ENCODE peak calls at places on chromosomes 1 and 21, in six cellular contexts. One of them, this sample, is unnamed.
A peak's percentile ranks its signal among the peaks of the same experiment; 100 is the strongest.

GRCh38 chr1:247110627-247111258 is 6.6 kb upstream of the ZNF669 start:
- ATAC-seq in psoas muscle: no peak
- ATAC-seq in activated CD4-positive, alpha-beta T cell treated with anti-CD3 and anti-CD28 coated beads for 36 hours: peak; percentile 71
- ATAC-seq in WTC11: peak; percentile 7
- ATAC-seq in left lung: no peak
- ATAC-seq in SK-N-SH treated with all-trans-retinoic acid at 6 μM for 48 hours: no peak
- ATAC-seq in this sample: peak; percentile 36

GRCh38 chr1:192475970-192476369 is 99.6 kb upstream of the RGS1 start:
- ATAC-seq in psoas muscle: no peak
- ATAC-seq in activated CD4-positive, alpha-beta T cell treated with anti-CD3 and anti-CD28 coated beads for 36 hours: no peak
- ATAC-seq in WTC11: no peak
- ATAC-seq in left lung: no peak
- ATAC-seq in SK-N-SH treated with all-trans-retinoic acid at 6 μM for 48 hours: no peak
- ATAC-seq in this sample: no peak

GRCh38 chr1:158933621-158934020 is 2.3 kb downstream of the PYHIN1 start:
- ATAC-seq in psoas muscle: no peak
- ATAC-seq in activated CD4-positive, alpha-beta T cell treated with anti-CD3 and anti-CD28 coated beads for 36 hours: peak; percentile 47
- ATAC-seq in WTC11: no peak
- ATAC-seq in left lung: no peak
- ATAC-seq in SK-N-SH treated with all-trans-retinoic acid at 6 μM for 48 hours: no peak
- ATAC-seq in this sample: peak; percentile 61

GRCh38 chr1:163875927-163876320 is 554.2 kb downstream of the NUF2 start:
- ATAC-seq in psoas muscle: peak; percentile 61
- ATAC-seq in activated CD4-positive, alpha-beta T cell treated with anti-CD3 and anti-CD28 coated beads for 36 hours: no peak
- ATAC-seq in WTC11: no peak
- ATAC-seq in left lung: peak; percentile 65
- ATAC-seq in SK-N-SH treated with all-trans-retinoic acid at 6 μM for 48 hours: no peak
- ATAC-seq in this sample: no peak

GRCh38 chr1:7232936-7233540 is 447.8 kb downstream of the CAMTA1 start:
- ATAC-seq in psoas muscle: no peak
- ATAC-seq in activated CD4-positive, alpha-beta T cell treated with anti-CD3 and anti-CD28 coated beads for 36 hours: no peak
- ATAC-seq in WTC11: no peak
- ATAC-seq in left lung: no peak
- ATAC-seq in SK-N-SH treated with all-trans-retinoic acid at 6 μM for 48 hours: no peak
- ATAC-seq in this sample: no peak

GRCh38 chr1:97911266-97912215 is 9.3 kb downstream of the DPYD start:
- ATAC-seq in psoas muscle: no peak
- ATAC-seq in activated CD4-positive, alpha-beta T cell treated with anti-CD3 and anti-CD28 coated beads for 36 hours: peak; percentile 63
- ATAC-seq in WTC11: no peak
- ATAC-seq in left lung: no peak
- ATAC-seq in SK-N-SH treated with all-trans-retinoic acid at 6 μM for 48 hours: no peak
- ATAC-seq in this sample: no peak

GRCh38 chr1:22238356-22239224 is 95.7 kb upstream of the WNT4 start:
- ATAC-seq in psoas muscle: no peak
- ATAC-seq in activated CD4-positive, alpha-beta T cell treated with anti-CD3 and anti-CD28 coated beads for 36 hours: no peak
- ATAC-seq in WTC11: no peak
- ATAC-seq in left lung: no peak
- ATAC-seq in SK-N-SH treated with all-trans-retinoic acid at 6 μM for 48 hours: no peak
- ATAC-seq in this sample: no peak

GRCh38 chr1:182740120-182740519 is 49.5 kb upstream of the NPL start:
- ATAC-seq in psoas muscle: no peak
- ATAC-seq in activated CD4-positive, alpha-beta T cell treated with anti-CD3 and anti-CD28 coated beads for 36 hours: no peak
- ATAC-seq in WTC11: no peak
- ATAC-seq in left lung: peak; percentile 89
- ATAC-seq in SK-N-SH treated with all-trans-retinoic acid at 6 μM for 48 hours: no peak
- ATAC-seq in this sample: no peak

GRCh38 chr1:221725683-221726330 is 16.1 kb downstream of the DUSP10 start:
- ATAC-seq in psoas muscle: peak; percentile 73
- ATAC-seq in activated CD4-positive, alpha-beta T cell treated with anti-CD3 and anti-CD28 coated beads for 36 hours: peak; percentile 37
- ATAC-seq in WTC11: no peak
- ATAC-seq in left lung: peak; percentile 48
- ATAC-seq in SK-N-SH treated with all-trans-retinoic acid at 6 μM for 48 hours: peak; percentile 41
- ATAC-seq in this sample: peak; percentile 47

GRCh38 chr1:79859212-79859948 is 852.9 kb upstream of the ADGRL4 start:
- ATAC-seq in psoas muscle: no peak
- ATAC-seq in activated CD4-positive, alpha-beta T cell treated with anti-CD3 and anti-CD28 coated beads for 36 hours: no peak
- ATAC-seq in WTC11: no peak
- ATAC-seq in left lung: no peak
- ATAC-seq in SK-N-SH treated with all-trans-retinoic acid at 6 μM for 48 hours: peak; percentile 71
- ATAC-seq in this sample: no peak

GRCh38 chr1:84403362-84403761 is 5.1 kb downstream of the DNASE2B start:
- ATAC-seq in psoas muscle: no peak
- ATAC-seq in activated CD4-positive, alpha-beta T cell treated with anti-CD3 and anti-CD28 coated beads for 36 hours: no peak
- ATAC-seq in WTC11: no peak
- ATAC-seq in left lung: no peak
- ATAC-seq in SK-N-SH treated with all-trans-retinoic acid at 6 μM for 48 hours: no peak
- ATAC-seq in this sample: no peak

GRCh38 chr1:185241127-185241526 is 75.9 kb downstream of the IVNS1ABP start:
- ATAC-seq in psoas muscle: no peak
- ATAC-seq in activated CD4-positive, alpha-beta T cell treated with anti-CD3 and anti-CD28 coated beads for 36 hours: no peak
- ATAC-seq in WTC11: no peak
- ATAC-seq in left lung: no peak
- ATAC-seq in SK-N-SH treated with all-trans-retinoic acid at 6 μM for 48 hours: no peak
- ATAC-seq in this sample: no peak

GRCh38 chr1:165885305-165885694 is 57.9 kb downstream of the UCK2 start:
- ATAC-seq in psoas muscle: no peak
- ATAC-seq in activated CD4-positive, alpha-beta T cell treated with anti-CD3 and anti-CD28 coated beads for 36 hours: no peak
- ATAC-seq in WTC11: no peak
- ATAC-seq in left lung: no peak
- ATAC-seq in SK-N-SH treated with all-trans-retinoic acid at 6 μM for 48 hours: no peak
- ATAC-seq in this sample: no peak

GRCh38 chr1:37362990-37363389 is 111.4 kb upstream of the ZC3H12A start:
- ATAC-seq in psoas muscle: no peak
- ATAC-seq in activated CD4-positive, alpha-beta T cell treated with anti-CD3 and anti-CD28 coated beads for 36 hours: no peak
- ATAC-seq in WTC11: peak; percentile 97
- ATAC-seq in left lung: no peak
- ATAC-seq in SK-N-SH treated with all-trans-retinoic acid at 6 μM for 48 hours: no peak
- ATAC-seq in this sample: no peak

GRCh38 chr21:46409641-46410406 is 48.9 kb upstream of the DIP2A start:
- ATAC-seq in psoas muscle: no peak
- ATAC-seq in activated CD4-positive, alpha-beta T cell treated with anti-CD3 and anti-CD28 coated beads for 36 hours: no peak
- ATAC-seq in WTC11: peak; percentile 35
- ATAC-seq in left lung: no peak
- ATAC-seq in SK-N-SH treated with all-trans-retinoic acid at 6 μM for 48 hours: no peak
- ATAC-seq in this sample: no peak

GRCh38 chr1:222833484-222833883 is 18.6 kb downstream of the DISP1 start:
- ATAC-seq in psoas muscle: no peak
- ATAC-seq in activated CD4-positive, alpha-beta T cell treated with anti-CD3 and anti-CD28 coated beads for 36 hours: no peak
- ATAC-seq in WTC11: no peak
- ATAC-seq in left lung: no peak
- ATAC-seq in SK-N-SH treated with all-trans-retinoic acid at 6 μM for 48 hours: peak; percentile 32
- ATAC-seq in this sample: no peak

GRCh38 chr1:192879416-192879815 is 70.6 kb downstream of the RGS2 start:
- ATAC-seq in psoas muscle: no peak
- ATAC-seq in activated CD4-positive, alpha-beta T cell treated with anti-CD3 and anti-CD28 coated beads for 36 hours: peak; percentile 42
- ATAC-seq in WTC11: peak; percentile 34
- ATAC-seq in left lung: peak; percentile 59
- ATAC-seq in SK-N-SH treated with all-trans-retinoic acid at 6 μM for 48 hours: no peak
- ATAC-seq in this sample: no peak

GRCh38 chr21:28675265-28676041 is 317.2 kb downstream of the LTN1 start:
- ATAC-seq in psoas muscle: peak; percentile 92
- ATAC-seq in activated CD4-positive, alpha-beta T cell treated with anti-CD3 and anti-CD28 coated beads for 36 hours: no peak
- ATAC-seq in WTC11: no peak
- ATAC-seq in left lung: no peak
- ATAC-seq in SK-N-SH treated with all-trans-retinoic acid at 6 μM for 48 hours: peak; percentile 72
- ATAC-seq in this sample: no peak

This sample was measured in activated CD4-positive, CD25-positive, alpha-beta regulatory T cell treated with anti-CD3 and anti-CD28 coated beads, Interleukin-2, amount 50 U/mL, for 24 hours.